ENCODE peak calls at places on chromosomes 7 and 10, in five cellular contexts. A is HAP-1, P is astrocyte, Z is esophagus squamous epithelium, D is prostate gland. Y is an unnamed sample. For H3K4me1, the result is how much of the 10 kb centered on the place peaks cover.

GRCh38 chr10:70418229-70418628 is 14.3 kb downstream of the EIF4EBP2 start:
- DNase-seq in A (no peak), P (peak), Z (no peak), D (no peak), Y (peak)

GRCh38 chr10:128092454-128092853 is 33.8 kb downstream of the MKI67 start:
- DNase-seq in A (no peak), P (peak), Z (no peak), D (no peak), Y (peak)

GRCh38 chr10:130246113-130246512 is 109.9 kb downstream of the GLRX3 start:
- DNase-seq in A (no peak), P (no peak), Z (no peak), D (no peak), Y (no peak)

GRCh38 chr7:120442838-120443237 is 169.9 kb downstream of the KCND2 start:
- DNase-seq in A (no peak), P (no peak), Z (no peak), D (no peak), Y (no peak)

GRCh38 chr10:59655309-59655708 is 54.3 kb downstream of the SLC16A9 start:
- DNase-seq in A (no peak), P (no peak), Z (no peak), D (no peak), Y (peak)

GRCh38 chr10:128211064-128211504 is 84.9 kb upstream of the MKI67 start:
- DNase-seq in A (no peak), P (no peak), Z (no peak), D (no peak), Y (no peak)

GRCh38 chr7:36692444-36692843 is 31.9 kb downstream of the AOAH start:
- DNase-seq in A (no peak), P (no peak), Z (no peak), D (no peak), Y (no peak)

GRCh38 chr10:62794306-62794705 is 10.2 kb upstream of the ADO start:
- DNase-seq in A (no peak), P (peak), Z (no peak), D (no peak), Y (peak)

GRCh38 chr7:158548726-158549125 is 38.9 kb downstream of the PTPRN2 start:
- DNase-seq in A (no peak), P (no peak), Z (no peak), D (no peak), Y (no peak)

GRCh38 chr7:21352540-21353387 is 75.1 kb upstream of the SP4 start:
- DNase-seq in A (no peak), P (no peak), Z (no peak), D (no peak), Y (no peak)

GRCh38 chr10:22475857-22476600 is 130.7 kb downstream of the SPAG6 start:
- DNase-seq in A (peak), P (no peak), Z (no peak), D (no peak), Y (peak)

GRCh38 chr10:18437486-18437885 is 213.9 kb downstream of the NSUN6 start:
- DNase-seq in A (no peak), P (peak), Z (no peak), D (no peak), Y (peak)

DNA sequence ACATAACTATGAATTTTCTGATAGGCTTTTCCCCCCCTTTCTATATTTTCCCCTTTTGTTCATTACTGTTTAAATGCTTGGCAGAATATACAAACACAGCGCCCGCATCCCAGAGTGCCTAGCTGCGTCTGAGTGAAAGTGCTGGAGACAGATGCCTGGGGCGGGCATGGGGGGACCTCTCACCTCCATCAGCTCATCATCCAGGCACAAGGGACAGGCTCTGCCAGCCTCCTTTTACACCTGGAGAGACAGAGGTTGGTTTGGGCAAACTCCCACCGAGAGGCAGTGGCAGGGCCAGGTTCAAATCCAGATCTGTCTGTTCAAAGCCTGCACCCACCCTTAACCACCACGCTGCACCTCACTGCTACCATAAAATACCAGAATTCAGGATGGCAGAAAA is 104.5 kb downstream of the FAM53B start:
- DNase-seq in A (no peak), P (no peak), Z (no peak), D (no peak), Y (no peak)
- H3K4me1 ChIP-seq in A (under half), P (under half), Z (half or more), D (under half), Y (under half)

GRCh38 chr7:63039882-63040281 is 958.8 kb upstream of the ZNF722 start:
- DNase-seq in A (no peak), P (no peak), Z (no peak), D (no peak), Y (no peak)

GRCh38 chr7:63040966-63041610 is 957.6 kb upstream of the ZNF722 start:
- DNase-seq in A (no peak), P (no peak), Z (no peak), D (no peak), Y (no peak)

GRCh38 chr7:63042730-63043511 is 955.7 kb upstream of the ZNF722 start:
- DNase-seq in A (no peak), P (no peak), Z (no peak), D (no peak), Y (no peak)

GRCh38 chr7:63040336-63040735 is 958.3 kb upstream of the ZNF722 start:
- DNase-seq in A (no peak), P (no peak), Z (no peak), D (no peak), Y (no peak)

GRCh38 chr7:63041786-63042185 is 956.9 kb upstream of the ZNF722 start:
- DNase-seq in A (no peak), P (no peak), Z (no peak), D (no peak), Y (no peak)
- H3K4me1 ChIP-seq in A (under half), P (under half), Z (under half), D (under half), Y (under half)

DNA sequence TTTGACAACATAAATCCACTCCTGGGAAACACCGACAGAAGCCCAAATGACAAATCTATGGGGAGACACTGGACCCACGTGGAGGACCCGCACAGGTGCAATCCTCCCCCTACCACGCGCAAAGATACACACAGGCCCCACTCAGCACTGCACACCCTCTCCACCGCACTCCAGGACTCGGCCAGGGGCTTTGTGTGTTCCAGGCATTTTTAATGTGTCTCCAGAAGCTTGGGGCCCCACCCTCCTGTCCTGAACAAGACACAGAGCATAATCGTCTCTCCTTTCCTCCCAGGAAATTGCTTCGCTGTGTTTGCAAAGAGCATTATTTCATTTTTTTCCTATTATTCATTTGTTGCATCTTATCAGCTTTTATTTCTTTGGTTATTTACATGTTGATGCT is 82.8 kb downstream of the GLI3 start:
- DNase-seq in A (peak), P (no peak), Z (no peak), D (no peak), Y (no peak)
- H3K4me1 ChIP-seq in A (half or more), P (under half), Z (half or more), D (under half), Y (under half)

GRCh38 chr10:95419399-95419798 is 128.6 kb upstream of the PDLIM1 start:
- DNase-seq in A (no peak), P (no peak), Z (no peak), D (no peak), Y (no peak)
- H3K4me1 ChIP-seq in A (under half), P (under half), Z (half or more), D (under half), Y (under half)

DNA sequence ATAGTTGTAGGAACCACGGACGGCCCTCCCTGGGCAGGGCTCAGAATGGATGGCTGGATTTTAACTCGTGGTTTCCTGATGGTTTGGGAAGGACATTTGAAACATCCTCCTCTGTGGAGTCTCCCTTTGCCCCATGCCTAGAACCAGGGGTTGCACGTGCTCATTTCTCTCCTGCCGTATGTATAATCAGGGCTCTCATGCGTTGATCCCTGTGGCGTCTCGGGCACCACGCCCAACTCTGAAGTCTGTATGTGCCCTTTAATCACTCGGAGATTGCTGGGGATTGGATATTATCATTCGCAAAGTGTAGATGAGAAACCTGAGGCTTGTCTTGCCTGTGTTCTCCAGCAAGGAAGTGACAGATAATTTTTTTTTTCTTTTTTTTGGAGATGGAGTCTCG is 257.1 kb downstream of the CAMK1D start:
- DNase-seq in A (no peak), P (no peak), Z (no peak), D (no peak), Y (no peak)
- H3K4me1 ChIP-seq in A (under half), P (under half), Z (under half), D (under half), Y (under half)

GRCh38 chr7:116218051-116218645 is 7.8 kb downstream of the TES start:
- DNase-seq in A (no peak), P (peak), Z (no peak), D (no peak), Y (peak)
- H3K4me1 ChIP-seq in A (under half), P (under half), Z (half or more), D (under half), Y (under half)

GRCh38 chr7:151141281-151141854 is 26.1 kb downstream of the GBX1 start:
- DNase-seq in A (peak), P (no peak), Z (no peak), D (no peak), Y (no peak)

GRCh38 chr7:151143261-151144015 is 24.1 kb downstream of the GBX1 start:
- DNase-seq in A (peak), P (no peak), Z (no peak), D (no peak), Y (no peak)

GRCh38 chr7:151140826-151141225 is 26.7 kb downstream of the GBX1 start:
- DNase-seq in A (no peak), P (no peak), Z (no peak), D (no peak), Y (no peak)

GRCh38 chr7:151142686-151143040 is 24.8 kb downstream of the GBX1 start:
- DNase-seq in A (no peak), P (no peak), Z (no peak), D (no peak), Y (no peak)

DNA sequence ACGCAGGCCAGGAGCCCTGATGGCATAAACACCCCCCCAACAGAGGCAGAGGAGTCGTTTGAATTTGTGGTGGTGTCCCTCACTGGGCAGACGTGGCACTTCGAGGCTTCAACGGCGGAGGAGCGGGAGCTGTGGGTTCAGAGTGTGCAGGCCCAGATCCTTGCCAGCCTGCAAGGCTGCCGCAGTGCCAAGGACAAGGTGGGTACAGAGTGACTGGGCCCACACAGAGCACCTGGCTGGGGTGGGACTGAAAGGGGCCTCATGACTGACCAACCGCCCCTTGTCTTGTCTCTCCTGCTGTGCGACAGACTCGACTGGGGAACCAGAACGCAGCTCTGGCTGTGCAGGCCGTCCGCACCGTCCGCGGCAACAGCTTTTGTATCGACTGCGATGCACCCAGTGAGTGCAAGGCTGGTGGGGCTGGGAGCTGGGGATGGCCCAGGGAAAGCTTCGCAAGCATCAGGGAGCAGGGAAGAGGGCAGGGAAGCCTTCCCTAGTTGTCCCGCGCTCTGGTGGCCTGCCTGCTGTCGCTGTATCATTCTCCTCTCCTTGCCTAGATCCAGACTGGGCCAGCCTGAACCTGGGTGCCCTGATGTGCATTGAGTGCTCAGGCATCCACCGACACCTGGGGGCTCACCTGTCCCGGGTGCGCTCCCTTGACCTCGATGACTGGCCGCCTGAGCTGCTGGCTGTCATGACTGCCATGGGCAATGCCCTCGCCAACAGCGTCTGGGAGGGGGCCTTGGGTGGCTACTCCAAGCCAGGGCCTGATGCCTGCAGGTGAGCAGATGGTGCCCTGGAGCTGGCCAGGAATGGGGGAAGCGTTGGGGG is 25.4 kb downstream of the GBX1 start:
- DNase-seq in A (peak), P (no peak), Z (no peak), D (no peak), Y (no peak)
- H3K4me1 ChIP-seq in A (under half), P (under half), Z (under half), D (under half), Y (under half)